ENCODE peak calls at places on chromosome 11, in seven cellular contexts. N is mesendoderm, S is adrenal gland, M is breast epithelium, K is left ventricle myocardium inferior, Q is ovary, O is GM23338. A is an unnamed sample.

GRCh38 chr11:15035283-15035682 is 38.1 kb upstream of the CALCB start:
- DNase-seq in N (peak; percentile 55), S (no peak), M (no peak), K (no peak), Q (no peak), O (peak; percentile 76), A (peak; percentile 8)

GRCh38 chr11:122071680-122072321 is 44.2 kb downstream of the BLID start:
- DNase-seq in N (no peak), S (no peak), M (no peak), K (no peak), Q (no peak), O (peak; percentile 12), A (no peak)

GRCh38 chr11:109490953-109491733 is 69.2 kb downstream of the C11orf87 start:
- DNase-seq in N (peak; percentile 6), S (no peak), M (no peak), K (no peak), Q (no peak), O (peak; percentile 38), A (no peak)

GRCh38 chr11:8070417-8071101 is 10.5 kb upstream of the TUB start:
- DNase-seq in N (no peak), S (no peak), M (no peak), K (no peak), Q (no peak), O (peak; percentile 60), A (no peak)

GRCh38 chr11:112334381-112334780 is 73.7 kb upstream of the PLET1 start:
- DNase-seq in N (no peak), S (no peak), M (no peak), K (no peak), Q (no peak), O (no peak), A (no peak)

GRCh38 chr11:8019671-8020597 is 32.8 kb downstream of the EIF3F start:
- DNase-seq in N (no peak), S (peak; percentile 40), M (no peak), K (no peak), Q (peak; percentile 36), O (peak; percentile 34), A (no peak)

GRCh38 chr11:33319965-33320813 is 63.0 kb downstream of the HIPK3 start:
- DNase-seq in N (peak; percentile 27), S (no peak), M (no peak), K (no peak), Q (no peak), O (peak; percentile 25), A (no peak)

GRCh38 chr11:72418834-72419560 is 15.3 kb downstream of the CLPB start:
- DNase-seq in N (no peak), S (no peak), M (no peak), K (no peak), Q (no peak), O (no peak), A (no peak)

GRCh38 chr11:11845551-11845950 is 3.8 kb downstream of the USP47 start:
- DNase-seq in N (no peak), S (no peak), M (no peak), K (no peak), Q (no peak), O (no peak), A (no peak)

GRCh38 chr11:44017443-44018126 is 30.2 kb upstream of the ACCSL start:
- DNase-seq in N (no peak), S (no peak), M (no peak), K (no peak), Q (no peak), O (no peak), A (no peak)

GRCh38 chr11:96278039-96278897 is 64.7 kb downstream of the MAML2 start:
- DNase-seq in N (no peak), S (no peak), M (no peak), K (no peak), Q (no peak), O (no peak), A (no peak)

GRCh38 chr11:24598636-24599035 is 101.8 kb downstream of the LUZP2 start:
- DNase-seq in N (no peak), S (no peak), M (no peak), K (no peak), Q (no peak), O (no peak), A (no peak)

GRCh38 chr11:33770236-33770635 is 4.1 kb downstream of the FBXO3 start:
- DNase-seq in N (no peak), S (no peak), M (no peak), K (no peak), Q (no peak), O (no peak), A (no peak)

GRCh38 chr11:83836883-83837654 is 550.9 kb upstream of the CCDC90B start:
- DNase-seq in N (peak; percentile 83), S (peak; percentile 46), M (no peak), K (no peak), Q (peak; percentile 19), O (peak; percentile 90), A (peak; percentile 80)

GRCh38 chr11:63906585-63906984 is 10.4 kb downstream of the RCOR2 start:
- DNase-seq in N (peak; percentile 43), S (no peak), M (no peak), K (no peak), Q (no peak), O (peak; percentile 70), A (no peak)

GRCh38 chr11:71103266-71103665 is 149.1 kb downstream of the SHANK2 start:
- DNase-seq in N (no peak), S (no peak), M (peak; percentile 77), K (no peak), Q (no peak), O (no peak), A (no peak)

GRCh38 chr11:123303924-123304323 is 108.9 kb upstream of the CLMP start:
- DNase-seq in N (no peak), S (no peak), M (no peak), K (no peak), Q (no peak), O (peak; percentile 13), A (no peak)
- H3K4me3 ChIP-seq in N (no peak overlapping the region), S (no peak overlapping the region), M (no peak overlapping the region), K (no peak overlapping the region), Q (no peak overlapping the region), O (no peak overlapping the region), A (no peak overlapping the region)

GRCh38 chr11:79152511-79152910 is 288.3 kb downstream of the TENM4 start:
- DNase-seq in N (no peak), S (no peak), M (no peak), K (no peak), Q (no peak), O (no peak), A (no peak)

GRCh38 chr11:79147731-79148130 is 293.1 kb downstream of the TENM4 start:
- DNase-seq in N (no peak), S (no peak), M (no peak), K (no peak), Q (no peak), O (no peak), A (no peak)

GRCh38 chr11:79150966-79151365 is 289.9 kb downstream of the TENM4 start:
- DNase-seq in N (no peak), S (no peak), M (no peak), K (no peak), Q (no peak), O (no peak), A (no peak)

GRCh38 chr11:79155237-79155636 is 285.6 kb downstream of the TENM4 start:
- DNase-seq in N (no peak), S (no peak), M (no peak), K (no peak), Q (no peak), O (no peak), A (peak; percentile 1)

GRCh38 chr11:79150320-79150719 is 290.5 kb downstream of the TENM4 start:
- DNase-seq in N (no peak), S (no peak), M (no peak), K (no peak), Q (no peak), O (no peak), A (no peak)
- H3K4me1 ChIP-seq in N (no peaks in the 10 kb centered on the region), S (no peaks in the 10 kb centered on the region), M (no peaks in the 10 kb centered on the region), K (no peaks in the 10 kb centered on the region), Q (peaks cover 6% of the 10 kb centered on the region), O (no peaks in the 10 kb centered on the region), A (no peaks in the 10 kb centered on the region)

GRCh38 chr11:46295312-46295995 is 18.0 kb downstream of the CREB3L1 start:
- DNase-seq in N (peak; percentile 93), S (peak; percentile 83), M (peak; percentile 53), K (peak; percentile 81), Q (peak; percentile 81), O (peak; percentile 94), A (peak; percentile 88)

GRCh38 chr11:46293066-46293465 is 15.6 kb downstream of the CREB3L1 start:
- DNase-seq in N (no peak), S (no peak), M (no peak), K (no peak), Q (no peak), O (no peak), A (no peak)

GRCh38 chr11:46295996-46296519 is 18.6 kb downstream of the CREB3L1 start:
- DNase-seq in N (peak; percentile 19), S (no peak), M (no peak), K (no peak), Q (no peak), O (no peak), A (no peak)

GRCh38 chr11:46293616-46294015 is 16.2 kb downstream of the CREB3L1 start:
- DNase-seq in N (no peak), S (no peak), M (no peak), K (no peak), Q (no peak), O (no peak), A (no peak)

GRCh38 chr11:46294365-46295309 is 17.2 kb downstream of the CREB3L1 start:
- DNase-seq in N (peak; percentile 90), S (no peak), M (no peak), K (no peak), Q (peak; percentile 78), O (peak; percentile 92), A (peak; percentile 55)
- H3K27me3 ChIP-seq in N (no peaks in the 10 kb centered on the region), S (no peaks in the 10 kb centered on the region), M (no peaks in the 10 kb centered on the region), K (peaks cover 7% of the 10 kb centered on the region), Q (no peaks in the 10 kb centered on the region), O (no peaks in the 10 kb centered on the region), A (no peaks in the 10 kb centered on the region)

GRCh38 chr11:46114378-46114777 is 6.9 kb downstream of the PHF21A start:
- DNase-seq in N (no peak), S (no peak), M (no peak), K (no peak), Q (no peak), O (no peak), A (no peak)
- H3K4me3 ChIP-seq in N (no peak overlapping the region), S (no peak overlapping the region), M (no peak overlapping the region), K (no peak overlapping the region), Q (no peak overlapping the region), O (no peak overlapping the region), A (no peak overlapping the region)

GRCh38 chr11:75722669-75723042 is 5.0 kb downstream of the MOGAT2 start:
- DNase-seq in N (no peak), S (no peak), M (no peak), K (no peak), Q (no peak), O (no peak), A (no peak)
- H3K4me1 ChIP-seq in N (no peaks in the 10 kb centered on the region), S (no peaks in the 10 kb centered on the region), M (no peaks in the 10 kb centered on the region), K (peaks cover 51% of the 10 kb centered on the region), Q (peaks cover 4% of the 10 kb centered on the region), O (no peaks in the 10 kb centered on the region), A (no peaks in the 10 kb centered on the region)

GRCh38 chr11:69887330-69887729 is 68.1 kb upstream of the FGF3 start:
- DNase-seq in N (no peak), S (no peak), M (no peak), K (no peak), Q (no peak), O (no peak), A (no peak)
- H3K27me3 ChIP-seq in N (no peaks in the 10 kb centered on the region), S (no peaks in the 10 kb centered on the region), M (no peaks in the 10 kb centered on the region), K (peaks cover 71% of the 10 kb centered on the region), Q (no peaks in the 10 kb centered on the region), O (peaks cover 11% of the 10 kb centered on the region), A (peaks cover 4% of the 10 kb centered on the region)

GRCh38 chr11:10310301-10310841 is 5.5 kb downstream of the ADM start:
- DNase-seq in N (peak; percentile 67), S (no peak), M (no peak), K (no peak), Q (no peak), O (no peak), A (no peak)
- H3K4me3 ChIP-seq in N (no peak overlapping the region), S (no peak overlapping the region), M (no peak overlapping the region), K (no peak overlapping the region), Q (no peak overlapping the region), O (no peak overlapping the region), A (no peak overlapping the region)

A was measured in SJCRH30.